ENCODE peak calls at places on chromosome 9, in four cellular contexts. F is brain microvascular endothelial cell, B is lung, J is fibroblast of mammary gland. Q is an unnamed sample.

GRCh38 chr9:110578896-110579752 is at the start of gene SVEP1:
- DNase-seq in J (peak; percentile 68), B (no peak), F (peak; percentile 44), Q (peak; percentile 74)

GRCh38 chr9:68416891-68417570 is 60.6 kb downstream of the PGM5 start:
- DNase-seq in J (peak; percentile 5), B (no peak), F (no peak), Q (peak; percentile 16)

GRCh38 chr9:78866228-78867132 is 569.6 kb downstream of the PSAT1 start:
- DNase-seq in F (peak; percentile 87), B (no peak), J (peak; percentile 71), Q (peak; percentile 89)

GRCh38 chr9:19102181-19102630 is 498 bp downstream of the HAUS6 start:
- DNase-seq in J (no peak), F (no peak), B (no peak), Q (peak; percentile 44)

GRCh38 chr9:38200431-38200830 is 131.4 kb upstream of the SHB start:
- DNase-seq in J (no peak), F (no peak), B (no peak), Q (no peak)

GRCh38 chr9:120221844-120222243 is 358.1 kb downstream of the CDK5RAP2 start:
- DNase-seq in F (no peak), B (no peak), J (no peak), Q (no peak)

GRCh38 chr9:134624119-134624826 is 17.3 kb upstream of the COL5A1 start:
- DNase-seq in B (no peak), J (peak; percentile 48), F (no peak), Q (peak; percentile 66)

GRCh38 chr9:92342825-92343488 is 17.2 kb downstream of the CENPP start:
- DNase-seq in B (no peak), J (peak; percentile 58), F (no peak), Q (peak; percentile 66)

GRCh38 chr9:133142657-133143592 is 20.8 kb downstream of the GBGT1 start:
- DNase-seq in B (no peak), F (no peak), J (no peak), Q (no peak)

GRCh38 chr9:92189782-92190535 is 74.7 kb upstream of the SPTLC1 start:
- DNase-seq in B (peak; percentile 20), J (no peak), F (no peak), Q (no peak)

DNA sequence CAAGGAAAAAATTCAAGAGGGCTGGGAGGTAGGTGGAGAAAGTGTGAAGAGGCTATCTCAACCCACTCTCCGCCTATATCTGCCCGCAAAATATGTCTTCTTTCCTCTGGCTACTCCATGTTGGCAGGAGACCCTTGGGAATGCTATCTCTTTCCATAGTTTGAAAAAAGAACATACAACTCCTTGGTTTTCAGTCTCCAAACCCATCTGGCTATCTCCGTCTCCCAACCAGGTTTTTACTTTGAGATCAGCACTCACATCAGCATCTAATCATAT is 109.9 kb upstream of the IFNE start:
- DNase-seq in B (no peak), F (no peak), J (no peak), Q (no peak)
- H3K4me3 ChIP-seq in B (no peak overlapping the region), F (no peak overlapping the region), J (no peak overlapping the region), Q (no peak overlapping the region)

DNA sequence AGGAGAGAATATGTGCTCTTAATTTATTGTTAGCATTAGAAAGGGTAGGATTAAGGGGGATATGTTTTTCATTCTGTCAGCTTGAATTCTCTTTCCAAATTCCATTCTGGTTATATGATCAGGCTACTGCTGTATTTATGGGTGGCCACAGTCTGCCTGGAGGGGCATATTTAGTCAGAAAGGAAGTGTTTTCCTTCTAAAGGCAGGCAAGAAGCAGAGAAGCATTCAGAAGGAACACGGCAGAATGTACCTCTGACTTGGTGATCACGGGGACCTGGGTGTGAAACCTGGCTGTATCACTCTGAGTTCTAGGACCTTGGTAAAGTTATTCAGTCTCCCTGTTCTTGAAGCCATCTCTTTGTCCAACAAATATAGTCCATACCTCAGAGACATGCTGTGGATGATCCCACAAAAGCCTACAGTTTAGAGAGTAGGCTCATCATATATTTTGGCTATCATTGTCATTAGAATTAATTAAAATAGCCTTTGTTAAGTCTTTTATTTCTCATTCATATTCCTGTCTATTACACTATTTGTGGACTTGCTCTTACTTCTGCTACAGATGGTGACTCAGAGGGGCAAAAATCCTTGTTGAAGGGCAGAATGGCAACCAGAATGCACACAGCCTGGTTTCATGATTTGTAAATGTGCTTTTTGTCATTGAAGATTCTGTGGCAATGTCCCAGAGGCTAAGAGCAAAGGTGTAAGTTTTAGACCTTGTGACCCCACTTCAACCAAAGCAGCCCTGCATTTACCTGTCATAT is 2.7 kb downstream of the TNC start:
- DNase-seq in J (no peak), B (no peak), F (no peak), Q (peak; percentile 66)
- H3K4me3 ChIP-seq in J (no peak overlapping the region), B (no peak overlapping the region), F (no peak overlapping the region), Q (no peak overlapping the region)

DNA sequence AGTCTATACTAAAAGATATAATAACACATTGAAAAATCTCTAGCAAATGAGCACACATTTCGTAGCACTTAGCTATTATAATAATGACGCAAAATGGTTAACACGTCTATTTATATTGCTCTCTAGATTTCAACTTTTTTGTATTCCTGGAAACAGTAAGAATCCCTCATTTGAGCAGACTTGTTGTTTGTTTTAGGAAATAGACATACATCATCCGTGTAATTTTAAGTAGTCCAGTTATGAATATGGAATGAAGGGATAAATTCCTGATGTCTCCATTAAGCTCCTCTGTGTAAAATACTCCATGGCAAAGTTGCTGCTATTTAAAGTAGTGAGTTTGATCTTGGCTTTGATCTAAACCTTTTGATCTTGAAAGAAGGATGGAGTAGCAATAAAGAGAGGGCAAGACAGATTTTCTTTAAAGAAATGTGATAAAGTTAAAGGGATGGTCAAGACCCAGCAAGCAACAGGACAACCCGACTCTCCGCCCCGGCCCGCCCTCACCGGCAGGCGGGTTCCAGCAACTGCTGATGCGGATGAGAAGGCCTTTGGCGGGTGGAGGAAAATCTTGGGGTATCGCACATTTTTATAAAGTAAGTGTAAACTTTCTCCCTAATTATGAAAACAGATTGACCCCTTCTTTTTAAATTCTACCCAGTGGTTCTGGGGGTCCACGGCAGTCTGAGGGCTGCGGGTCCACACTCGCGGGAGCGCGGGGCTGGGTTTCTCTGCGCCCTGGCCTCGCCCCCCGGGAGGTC is 277.4 kb downstream of the AOPEP start:
- DNase-seq in F (peak; percentile 63), B (peak; percentile 56), J (peak; percentile 48), Q (peak; percentile 47)
- H3K4me3 ChIP-seq in F (peak overlapping the region; percentile 76), B (peak overlapping the region; percentile 82), J (peak overlapping the region; percentile 77), Q (peak overlapping the region; percentile 94)

GRCh38 chr9:122219856-122220672 is 8.7 kb downstream of the LHX6 start:
- DNase-seq in B (no peak), F (no peak), J (peak; percentile 22), Q (peak; percentile 41)
- H3K4me3 ChIP-seq in B (no peak overlapping the region), F (no peak overlapping the region), J (no peak overlapping the region), Q (no peak overlapping the region)

GRCh38 chr9:75105841-75106240 is 17.5 kb downstream of the OSTF1 start:
- DNase-seq in B (no peak), F (no peak), J (no peak), Q (no peak)

GRCh38 chr9:75108571-75108970 is 20.3 kb downstream of the OSTF1 start:
- DNase-seq in B (no peak), F (peak; percentile 82), J (peak; percentile 60), Q (peak; percentile 61)

GRCh38 chr9:75104607-75105006 is 16.3 kb downstream of the OSTF1 start:
- DNase-seq in J (no peak), F (no peak), B (no peak), Q (no peak)

GRCh38 chr9:75105019-75105540 is 16.8 kb downstream of the OSTF1 start:
- DNase-seq in B (no peak), F (no peak), J (no peak), Q (no peak)

GRCh38 chr9:75106856-75107255 is 18.5 kb downstream of the OSTF1 start:
- DNase-seq in B (no peak), F (no peak), J (peak; percentile 31), Q (no peak)
- H3K4me3 ChIP-seq in B (no peak overlapping the region), F (no peak overlapping the region), J (no peak overlapping the region), Q (no peak overlapping the region)

GRCh38 chr9:117425562-117425961 is 10.7 kb upstream of the ASTN2 start:
- DNase-seq in J (no peak), F (no peak), B (no peak), Q (no peak)

GRCh38 chr9:117427357-117427913 is 12.6 kb upstream of the ASTN2 start:
- DNase-seq in F (no peak), J (no peak), B (no peak), Q (no peak)

GRCh38 chr9:117424291-117424690 is 9.4 kb upstream of the ASTN2 start:
- DNase-seq in J (no peak), B (no peak), F (no peak), Q (no peak)
- H3K4me3 ChIP-seq in J (no peak overlapping the region), B (no peak overlapping the region), F (no peak overlapping the region), Q (no peak overlapping the region)

GRCh38 chr9:109444771-109445320 is 53.3 kb downstream of the PTPN3 start:
- DNase-seq in F (no peak), B (no peak), J (peak; percentile 29), Q (no peak)
- H3K4me3 ChIP-seq in F (no peak overlapping the region), B (no peak overlapping the region), J (no peak overlapping the region), Q (no peak overlapping the region)